ENCODE peak calls at places on chromosomes 4 and X, in six cellular contexts. V is GM12878, C is upper lobe of left lung, K is mucosa of descending colon, H is mesendoderm, U is osteoblast. Y is an unnamed sample.

GRCh38 chr4:10336471-10336870 is 120.8 kb downstream of the ZNF518B start:
- DNase-seq in V (no peak), H (peak; percentile 34), U (no peak), C (no peak), K (no peak), Y (no peak)

GRCh38 chr4:113256946-113257345 is 207.5 kb downstream of the ANK2 start:
- DNase-seq in H (no peak), V (no peak), C (no peak), U (no peak), K (no peak), Y (no peak)

GRCh38 chrX:30513284-30513683 is 64.3 kb downstream of the TASL start:
- DNase-seq in V (no peak), H (no peak), K (no peak), C (no peak), U (no peak), Y (no peak)

GRCh38 chrX:108736509-108737479 is at the start of gene IRS4:
- DNase-seq in V (no peak), C (peak; percentile 58), H (peak; percentile 96), U (no peak), K (no peak), Y (no peak)

GRCh38 chr4:125045311-125045710 is 269.4 kb upstream of the FAT4 start:
- DNase-seq in V (no peak), U (no peak), K (no peak), C (no peak), H (no peak), Y (no peak)

GRCh38 chr4:183636923-183637322 is 22.1 kb downstream of the RWDD4 start:
- DNase-seq in C (no peak), H (no peak), K (no peak), U (peak; percentile 84), V (no peak), Y (no peak)

GRCh38 chrX:22314211-22314610 is 41.5 kb downstream of the CBLL2 start:
- DNase-seq in H (peak; percentile 21), U (no peak), K (no peak), V (no peak), C (no peak), Y (no peak)

GRCh38 chrX:56026816-56027215 is 205.3 kb upstream of the KLF8 start:
- DNase-seq in H (no peak), U (no peak), C (no peak), K (no peak), V (no peak), Y (no peak)

GRCh38 chrX:38800981-38801845 is at the start of gene MID1IP1:
- DNase-seq in V (no peak), C (peak; percentile 95), K (peak; percentile 93), H (peak; percentile 97), U (peak; percentile 96), Y (peak; percentile 92)

GRCh38 chrX:54288989-54289388 is 68.9 kb downstream of the WNK3 start:
- DNase-seq in C (no peak), H (no peak), K (no peak), U (no peak), V (no peak), Y (no peak)

GRCh38 chrX:37745354-37745753 is 34.5 kb upstream of the CYBB start:
- DNase-seq in U (peak; percentile 80), K (peak; percentile 75), C (no peak), V (peak; percentile 53), H (peak; percentile 55), Y (peak; percentile 84)

GRCh38 chr4:76708986-76709385 is 189.0 kb downstream of the SOWAHB start:
- DNase-seq in V (no peak), C (no peak), K (no peak), H (no peak), U (no peak), Y (no peak)

GRCh38 chr4:33561259-33561658 is 2683.1 kb downstream of the ARAP2 start:
- DNase-seq in U (no peak), C (no peak), H (no peak), V (no peak), K (no peak), Y (no peak)

GRCh38 chr4:89538171-89538570 is 230.6 kb upstream of the GPRIN3 start:
- DNase-seq in V (no peak), K (no peak), H (no peak), C (no peak), U (no peak), Y (no peak)

GRCh38 chrX:20361890-20362262 is 95.2 kb upstream of the RPS6KA3 start:
- DNase-seq in C (no peak), K (no peak), V (no peak), H (peak; percentile 90), U (peak; percentile 78), Y (no peak)

GRCh38 chr4:26076000-26076587 is 162.1 kb downstream of the SMIM20 start:
- DNase-seq in U (no peak), H (no peak), K (no peak), V (peak; percentile 84), C (no peak), Y (no peak)

GRCh38 chr4:4607336-4608213 is 65.7 kb upstream of the STX18 start:
- DNase-seq in V (no peak), U (no peak), H (no peak), C (no peak), K (no peak), Y (no peak)

GRCh38 chr4:37675587-37676290 is 10.4 kb downstream of the RELL1 start:
- DNase-seq in H (no peak), V (peak; percentile 85), C (no peak), U (no peak), K (no peak), Y (peak; percentile 56)

GRCh38 chrX:1673337-1673736 is 58.5 kb downstream of the ASMT start:
- DNase-seq in U (peak; percentile 57), H (peak; percentile 57), K (peak; percentile 9), C (no peak), V (no peak), Y (peak; percentile 28)

GRCh38 chrX:74931214-74931613 is 6.0 kb upstream of the NEXMIF start:
- DNase-seq in U (no peak), H (peak; percentile 37), C (no peak), V (no peak), K (no peak), Y (no peak)

GRCh38 chr4:76095568-76095967 is 21.1 kb downstream of the ART3 start:
- DNase-seq in C (no peak), K (no peak), V (no peak), U (no peak), H (no peak), Y (no peak)

GRCh38 chrX:106780259-106780658 is 22.2 kb upstream of the TBC1D8B start:
- DNase-seq in U (no peak), V (no peak), H (no peak), C (no peak), K (no peak), Y (no peak)

GRCh38 chr4:5215321-5215720 is 164.0 kb downstream of the STK32B start:
- DNase-seq in K (no peak), U (no peak), V (no peak), H (no peak), C (no peak), Y (no peak)

GRCh38 chrX:110180928-110181310 is 137.0 kb downstream of the AMMECR1 start:
- DNase-seq in H (no peak), V (no peak), C (no peak), K (no peak), U (no peak), Y (no peak)

GRCh38 chr4:79922011-79922410 is 151.0 kb downstream of the ANTXR2 start:
- DNase-seq in U (no peak), V (no peak), K (no peak), H (no peak), C (no peak), Y (no peak)

GRCh38 chr4:181672751-181673150 is 570.5 kb upstream of the TENM3 start:
- DNase-seq in C (no peak), H (no peak), V (no peak), K (no peak), U (no peak), Y (no peak)

GRCh38 chr4:145055533-145056257 is 42.3 kb downstream of the ANAPC10 start:
- DNase-seq in C (no peak), U (no peak), K (no peak), V (no peak), H (peak; percentile 43), Y (no peak)

GRCh38 chr4:92100980-92101379 is 202.8 kb upstream of the GRID2 start:
- DNase-seq in C (no peak), V (no peak), U (no peak), K (no peak), H (no peak), Y (no peak)

GRCh38 chrX:95884196-95884595 is 800.4 kb upstream of the DIAPH2 start:
- DNase-seq in H (no peak), V (no peak), C (no peak), K (no peak), U (no peak), Y (no peak)

GRCh38 chrX:133362538-133362937 is 52.8 kb downstream of the GPC4 start:
- DNase-seq in V (no peak), K (no peak), C (no peak), H (no peak), U (no peak), Y (no peak)

GRCh38 chrX:133364201-133364600 is 51.1 kb downstream of the GPC4 start:
- DNase-seq in K (no peak), C (no peak), U (no peak), H (no peak), V (no peak), Y (no peak)

DNA sequence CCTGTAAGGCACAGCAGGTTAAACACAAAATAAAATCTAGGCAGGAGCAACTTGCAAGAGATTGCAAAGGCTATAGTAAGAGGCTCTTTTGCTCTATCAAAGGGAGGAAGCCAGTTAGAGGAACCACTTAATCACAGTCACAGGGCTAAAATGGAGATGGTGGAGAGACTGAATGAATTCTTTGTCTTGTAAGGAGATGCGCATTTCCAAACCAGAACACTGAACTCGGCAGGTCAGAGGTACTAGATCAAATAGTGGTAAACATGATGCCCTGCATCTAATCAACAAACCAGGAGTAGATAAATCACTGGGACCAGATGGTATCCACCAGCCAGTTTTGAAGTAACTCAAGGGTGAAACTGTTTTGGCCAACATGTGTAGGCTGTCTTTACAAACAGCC is 55.8 kb downstream of the GPC4 start:
- DNase-seq in K (no peak), C (no peak), U (no peak), V (no peak), H (peak; percentile 56), Y (no peak)
- H3K4me1 ChIP-seq in K (no peaks in the 10 kb centered on the region), C (no peaks in the 10 kb centered on the region), U (no peaks in the 10 kb centered on the region), V (no peaks in the 10 kb centered on the region), H (peaks cover 3% of the 10 kb centered on the region), Y (no peaks in the 10 kb centered on the region)

GRCh38 chrX:13373027-13373806 is 53.4 kb upstream of the ATXN3L start:
- DNase-seq in K (no peak), C (no peak), V (no peak), H (no peak), U (peak; percentile 48), Y (no peak)
- H3K4me1 ChIP-seq in K (no peaks in the 10 kb centered on the region), C (peaks cover 9% of the 10 kb centered on the region), V (no peaks in the 10 kb centered on the region), H (no peaks in the 10 kb centered on the region), U (peaks cover 40% of the 10 kb centered on the region), Y (no peaks in the 10 kb centered on the region)

DNA sequence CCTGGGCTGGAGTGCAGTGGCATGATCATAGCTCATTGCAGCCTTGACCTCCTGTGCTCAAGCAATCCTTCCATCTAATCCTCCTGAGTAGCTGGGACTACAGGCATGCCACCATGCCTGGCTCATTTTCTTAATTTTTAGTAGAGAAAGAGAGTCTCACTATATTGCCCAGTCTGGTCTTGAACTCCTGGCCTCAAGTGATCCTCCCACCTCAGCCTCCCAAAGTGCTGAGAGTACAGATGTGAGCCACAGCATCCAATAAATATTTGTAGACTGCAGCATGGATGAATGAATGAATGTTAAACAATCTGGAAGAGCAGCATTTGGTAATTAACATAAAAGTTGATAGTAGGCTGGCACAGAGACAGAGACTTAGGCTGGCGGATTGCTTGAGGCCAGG is 20.0 kb downstream of the KLB start:
- DNase-seq in C (no peak), H (no peak), U (no peak), V (no peak), K (no peak), Y (no peak)
- H3K4me1 ChIP-seq in C (no peaks in the 10 kb centered on the region), H (no peaks in the 10 kb centered on the region), U (no peaks in the 10 kb centered on the region), V (no peaks in the 10 kb centered on the region), K (no peaks in the 10 kb centered on the region), Y (no peaks in the 10 kb centered on the region)

GRCh38 chrX:46792826-46793195 is 33.9 kb upstream of the SLC9A7 start:
- DNase-seq in V (no peak), H (no peak), K (no peak), C (no peak), U (no peak), Y (no peak)
- H3K4me1 ChIP-seq in V (peaks cover 20% of the 10 kb centered on the region), H (no peaks in the 10 kb centered on the region), K (no peaks in the 10 kb centered on the region), C (peaks cover 10% of the 10 kb centered on the region), U (peaks cover 18% of the 10 kb centered on the region), Y (no peaks in the 10 kb centered on the region)